ENCODE peak calls at places on chromosomes 6 and 20, in nine cellular contexts. One of them, this sample, is unnamed. For H3K4me1, the result is how much of the 10 kb centered on the place peaks cover.

GRCh38 chr6:159788757-159789376 is 535 bp downstream of the TCP1 start:
- DNase-seq in CD8-positive, alpha-beta T cell: peak
- DNase-seq in vagina: no peak
- DNase-seq in thoracic aorta: no peak
- DNase-seq in left ventricle myocardium inferior: peak
- DNase-seq in PC-3: peak
- DNase-seq in A673: peak
- DNase-seq in GM23338: peak
- DNase-seq in spleen: peak
- DNase-seq in this sample: peak

GRCh38 chr6:6003334-6004146 is 3.2 kb downstream of the NRN1 start:
- DNase-seq in GM23338: peak
- DNase-seq in vagina: peak
- DNase-seq in left ventricle myocardium inferior: no peak
- DNase-seq in CD8-positive, alpha-beta T cell: no peak
- DNase-seq in PC-3: no peak
- DNase-seq in A673: peak
- DNase-seq in spleen: peak
- DNase-seq in thoracic aorta: no peak
- DNase-seq in this sample: no peak

GRCh38 chr20:4151991-4152695 is 136.8 kb upstream of the RNF24 start:
- DNase-seq in vagina: no peak
- DNase-seq in CD8-positive, alpha-beta T cell: no peak
- DNase-seq in spleen: peak
- DNase-seq in A673: no peak
- DNase-seq in PC-3: peak
- DNase-seq in left ventricle myocardium inferior: no peak
- DNase-seq in thoracic aorta: no peak
- DNase-seq in GM23338: no peak
- DNase-seq in this sample: no peak

GRCh38 chr20:10761232-10761631 is 87.4 kb upstream of the JAG1 start:
- DNase-seq in thoracic aorta: no peak
- DNase-seq in GM23338: no peak
- DNase-seq in CD8-positive, alpha-beta T cell: no peak
- DNase-seq in PC-3: peak
- DNase-seq in A673: no peak
- DNase-seq in spleen: no peak
- DNase-seq in vagina: no peak
- DNase-seq in left ventricle myocardium inferior: no peak
- DNase-seq in this sample: no peak

GRCh38 chr20:33689973-33690372 is 3.8 kb upstream of the E2F1 start:
- DNase-seq in left ventricle myocardium inferior: no peak
- DNase-seq in CD8-positive, alpha-beta T cell: peak
- DNase-seq in thoracic aorta: no peak
- DNase-seq in vagina: no peak
- DNase-seq in A673: no peak
- DNase-seq in spleen: no peak
- DNase-seq in GM23338: no peak
- DNase-seq in PC-3: peak
- DNase-seq in this sample: no peak

GRCh38 chr6:138159246-138159645 is 2.5 kb upstream of the ARFGEF3 start:
- DNase-seq in thoracic aorta: no peak
- DNase-seq in vagina: no peak
- DNase-seq in left ventricle myocardium inferior: no peak
- DNase-seq in CD8-positive, alpha-beta T cell: no peak
- DNase-seq in A673: no peak
- DNase-seq in GM23338: no peak
- DNase-seq in PC-3: no peak
- DNase-seq in spleen: no peak
- DNase-seq in this sample: no peak

GRCh38 chr6:159267165-159267564 is 98.0 kb downstream of the FNDC1 start:
- DNase-seq in spleen: no peak
- DNase-seq in vagina: no peak
- DNase-seq in thoracic aorta: no peak
- DNase-seq in CD8-positive, alpha-beta T cell: no peak
- DNase-seq in PC-3: peak
- DNase-seq in GM23338: peak
- DNase-seq in left ventricle myocardium inferior: no peak
- DNase-seq in A673: peak
- DNase-seq in this sample: no peak

GRCh38 chr6:18510644-18511033 is 123.5 kb downstream of the RNF144B start:
- DNase-seq in A673: no peak
- DNase-seq in vagina: no peak
- DNase-seq in GM23338: no peak
- DNase-seq in thoracic aorta: no peak
- DNase-seq in PC-3: no peak
- DNase-seq in CD8-positive, alpha-beta T cell: no peak
- DNase-seq in spleen: no peak
- DNase-seq in left ventricle myocardium inferior: no peak
- DNase-seq in this sample: no peak

GRCh38 chr6:53428886-53429285 is 80.1 kb upstream of the ELOVL5 start:
- DNase-seq in GM23338: no peak
- DNase-seq in spleen: no peak
- DNase-seq in PC-3: no peak
- DNase-seq in A673: no peak
- DNase-seq in vagina: no peak
- DNase-seq in left ventricle myocardium inferior: no peak
- DNase-seq in thoracic aorta: no peak
- DNase-seq in CD8-positive, alpha-beta T cell: no peak
- DNase-seq in this sample: no peak

GRCh38 chr6:158972241-158973233 is 27.5 kb downstream of the RSPH3 start:
- DNase-seq in GM23338: peak
- DNase-seq in A673: peak
- DNase-seq in spleen: no peak
- DNase-seq in vagina: no peak
- DNase-seq in left ventricle myocardium inferior: no peak
- DNase-seq in PC-3: peak
- DNase-seq in thoracic aorta: no peak
- DNase-seq in CD8-positive, alpha-beta T cell: no peak
- DNase-seq in this sample: no peak

GRCh38 chr6:139641412-139641811 is 267.0 kb upstream of the CITED2 start:
- DNase-seq in A673: no peak
- DNase-seq in PC-3: no peak
- DNase-seq in CD8-positive, alpha-beta T cell: no peak
- DNase-seq in spleen: no peak
- DNase-seq in left ventricle myocardium inferior: no peak
- DNase-seq in thoracic aorta: no peak
- DNase-seq in GM23338: no peak
- DNase-seq in vagina: no peak
- DNase-seq in this sample: no peak

GRCh38 chr20:11296221-11296620 is 621.5 kb upstream of the BTBD3 start:
- DNase-seq in vagina: no peak
- DNase-seq in GM23338: no peak
- DNase-seq in thoracic aorta: no peak
- DNase-seq in CD8-positive, alpha-beta T cell: no peak
- DNase-seq in PC-3: no peak
- DNase-seq in left ventricle myocardium inferior: no peak
- DNase-seq in A673: no peak
- DNase-seq in spleen: no peak
- DNase-seq in this sample: no peak

GRCh38 chr6:45074423-45074822 is 253.7 kb upstream of the RUNX2 start:
- DNase-seq in PC-3: no peak
- DNase-seq in A673: no peak
- DNase-seq in vagina: no peak
- DNase-seq in left ventricle myocardium inferior: no peak
- DNase-seq in spleen: no peak
- DNase-seq in GM23338: no peak
- DNase-seq in thoracic aorta: no peak
- DNase-seq in CD8-positive, alpha-beta T cell: no peak
- DNase-seq in this sample: no peak

GRCh38 chr20:57866250-57867106 is 156.7 kb upstream of the PMEPA1 start:
- DNase-seq in vagina: peak
- DNase-seq in left ventricle myocardium inferior: no peak
- DNase-seq in GM23338: no peak
- DNase-seq in A673: no peak
- DNase-seq in CD8-positive, alpha-beta T cell: no peak
- DNase-seq in spleen: no peak
- DNase-seq in PC-3: peak
- DNase-seq in thoracic aorta: no peak
- DNase-seq in this sample: no peak

DNA sequence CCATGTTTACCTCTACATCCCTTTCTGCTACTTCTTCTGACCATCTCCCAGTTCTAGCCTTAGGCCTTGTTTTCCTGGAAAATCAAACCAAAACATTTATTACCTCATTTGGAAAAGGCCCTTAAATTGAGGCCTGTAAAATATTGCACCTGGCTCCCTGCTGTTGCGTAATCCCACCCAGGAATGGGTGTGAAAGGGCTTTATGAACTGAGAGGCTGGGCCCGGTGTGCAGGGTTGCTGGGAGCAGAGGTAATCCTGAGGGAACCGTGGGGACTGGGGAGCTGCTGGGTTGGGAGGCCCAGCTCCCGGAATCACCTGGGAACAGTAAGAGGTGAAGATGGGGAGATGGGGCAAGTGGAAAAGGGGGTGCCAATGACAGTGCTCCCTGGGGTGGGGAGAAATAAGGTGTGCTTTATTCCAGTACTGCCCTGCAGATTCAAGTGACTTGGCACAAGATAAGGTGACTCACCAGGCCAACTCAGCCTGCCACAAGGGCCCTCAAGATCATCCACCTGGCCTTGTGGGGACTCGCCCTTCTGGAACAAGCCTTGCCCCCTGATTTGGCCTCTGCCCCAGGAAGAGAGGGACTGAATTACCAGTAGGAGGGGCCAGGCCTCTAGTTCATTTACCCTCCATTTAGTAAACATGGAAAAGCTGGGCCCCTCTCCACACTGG is 44.2 kb downstream of the KCNK5 start:
- DNase-seq in vagina: no peak
- DNase-seq in A673: no peak
- DNase-seq in thoracic aorta: no peak
- DNase-seq in spleen: no peak
- DNase-seq in left ventricle myocardium inferior: no peak
- DNase-seq in PC-3: peak
- DNase-seq in CD8-positive, alpha-beta T cell: no peak
- DNase-seq in GM23338: no peak
- DNase-seq in this sample: peak
- H3K4me1 ChIP-seq in vagina: under half
- H3K4me1 ChIP-seq in A673: under half
- H3K4me1 ChIP-seq in thoracic aorta: under half
- H3K4me1 ChIP-seq in spleen: under half
- H3K4me1 ChIP-seq in left ventricle myocardium inferior: under half
- H3K4me1 ChIP-seq in PC-3: under half
- H3K4me1 ChIP-seq in CD8-positive, alpha-beta T cell: under half
- H3K4me1 ChIP-seq in GM23338: under half
- H3K4me1 ChIP-seq in this sample: under half

DNA sequence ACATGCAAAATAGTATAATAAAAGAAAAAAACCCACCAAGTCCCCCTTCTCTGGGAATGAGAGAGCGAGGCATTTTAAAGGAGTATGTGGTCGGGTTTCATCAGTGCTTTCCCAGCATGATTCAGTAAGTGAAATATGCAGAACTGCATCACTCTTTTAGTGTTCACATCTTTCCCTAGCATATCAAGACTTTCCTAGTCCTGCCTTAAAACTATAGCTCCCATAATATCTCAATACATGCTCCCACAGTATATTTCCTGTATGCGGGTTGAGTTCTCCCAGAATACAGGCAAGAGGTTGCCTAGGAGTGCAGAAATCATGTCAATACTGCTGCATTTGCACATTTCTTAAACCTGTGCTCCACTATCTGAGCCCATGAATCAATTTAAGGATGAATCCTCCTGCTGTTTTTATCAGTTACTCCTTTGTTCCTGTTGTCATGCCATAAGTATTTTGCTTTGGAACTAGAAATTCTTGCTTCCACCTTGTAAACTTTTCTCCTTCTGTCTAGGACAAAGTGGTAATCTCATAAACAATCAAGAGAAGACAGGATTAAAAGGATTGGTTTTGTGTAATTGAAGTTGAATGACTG is 386.7 kb upstream of the SLC35B3 start:
- DNase-seq in left ventricle myocardium inferior: no peak
- DNase-seq in spleen: no peak
- DNase-seq in PC-3: no peak
- DNase-seq in vagina: no peak
- DNase-seq in GM23338: no peak
- DNase-seq in CD8-positive, alpha-beta T cell: no peak
- DNase-seq in A673: no peak
- DNase-seq in thoracic aorta: no peak
- DNase-seq in this sample: no peak
- TF ChIP-seq CTCF in left ventricle myocardium inferior: no peak
- TF ChIP-seq CTCF in spleen: no peak
- TF ChIP-seq CTCF in PC-3: no peak
- TF ChIP-seq CTCF in vagina: no peak
- TF ChIP-seq CTCF in GM23338: no peak
- TF ChIP-seq CTCF in CD8-positive, alpha-beta T cell: no peak
- TF ChIP-seq CTCF in A673: no peak
- TF ChIP-seq CTCF in thoracic aorta: no peak
- TF ChIP-seq CTCF in this sample: no peak

DNA sequence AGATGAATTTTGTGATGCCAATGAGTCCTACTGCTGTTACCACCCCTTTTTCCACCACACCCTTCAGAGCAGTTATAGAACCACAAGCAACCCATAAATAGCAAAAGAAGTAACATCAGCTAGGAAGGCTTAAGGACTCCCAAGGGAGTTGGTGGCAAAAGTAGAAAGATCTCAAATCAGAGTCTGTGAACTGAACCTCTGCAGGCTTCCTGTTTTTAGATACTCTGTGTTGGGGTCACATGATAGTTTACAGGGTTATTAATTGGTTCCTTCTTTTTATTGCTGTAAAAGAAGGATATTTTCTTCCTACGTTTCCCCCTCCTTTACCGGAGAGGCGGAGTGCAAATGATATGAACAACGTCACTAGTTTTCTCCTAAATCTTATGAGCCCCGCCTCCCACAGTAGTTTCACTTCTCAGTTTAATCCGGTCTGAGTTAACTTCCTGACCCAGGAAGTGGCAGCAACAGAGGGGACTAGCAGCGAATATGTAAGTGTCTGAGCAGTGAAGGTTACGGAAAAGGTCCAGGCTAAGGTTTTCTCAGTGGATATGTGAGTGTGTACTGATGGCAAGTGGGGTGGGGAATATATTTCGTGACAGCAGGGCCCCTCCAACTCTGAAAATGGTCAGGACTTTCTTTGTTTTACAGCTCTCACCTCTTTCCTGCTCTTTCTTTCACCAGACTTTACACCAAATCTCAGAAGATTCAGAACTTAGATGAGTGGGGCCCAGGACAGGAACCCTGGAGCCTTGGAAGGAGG is at the start of gene TRIM38:
- DNase-seq in vagina: peak
- DNase-seq in left ventricle myocardium inferior: peak
- DNase-seq in thoracic aorta: peak
- DNase-seq in CD8-positive, alpha-beta T cell: peak
- DNase-seq in A673: peak
- DNase-seq in spleen: no peak
- DNase-seq in PC-3: peak
- DNase-seq in GM23338: peak
- DNase-seq in this sample: peak
- H3K4me1 ChIP-seq in vagina: half or more
- H3K4me1 ChIP-seq in left ventricle myocardium inferior: half or more
- H3K4me1 ChIP-seq in thoracic aorta: under half
- H3K4me1 ChIP-seq in CD8-positive, alpha-beta T cell: half or more
- H3K4me1 ChIP-seq in A673: under half
- H3K4me1 ChIP-seq in spleen: half or more
- H3K4me1 ChIP-seq in PC-3: under half
- H3K4me1 ChIP-seq in GM23338: under half
- H3K4me1 ChIP-seq in this sample: under half

DNA sequence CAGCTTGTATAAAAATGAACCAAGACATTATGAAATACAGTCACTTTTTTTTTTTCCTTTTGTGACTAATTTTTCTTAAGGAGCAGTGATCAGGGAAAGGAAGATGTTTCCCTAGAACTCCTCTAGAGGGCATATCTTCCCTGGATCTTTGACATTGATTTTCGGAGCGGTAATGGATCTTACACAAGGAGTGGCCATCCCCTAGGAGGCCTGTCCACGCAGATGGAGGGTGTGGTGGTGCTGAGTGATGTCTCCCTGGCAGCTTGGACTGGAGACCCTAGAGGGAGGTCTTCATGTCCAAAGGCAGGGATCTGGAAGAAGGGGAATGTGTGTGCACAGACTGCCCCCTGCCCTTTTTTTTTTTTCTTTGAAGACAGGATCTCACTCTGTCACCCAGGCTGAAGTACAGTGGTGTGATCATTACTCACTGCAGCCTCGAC is 7.0 kb upstream of the KIFC1 start:
- DNase-seq in A673: peak
- DNase-seq in thoracic aorta: no peak
- DNase-seq in spleen: no peak
- DNase-seq in PC-3: peak
- DNase-seq in left ventricle myocardium inferior: no peak
- DNase-seq in CD8-positive, alpha-beta T cell: no peak
- DNase-seq in vagina: no peak
- DNase-seq in GM23338: peak
- DNase-seq in this sample: no peak
- TF ChIP-seq CTCF in A673: peak
- TF ChIP-seq CTCF in thoracic aorta: no peak
- TF ChIP-seq CTCF in spleen: no peak
- TF ChIP-seq CTCF in PC-3: peak
- TF ChIP-seq CTCF in left ventricle myocardium inferior: peak
- TF ChIP-seq CTCF in CD8-positive, alpha-beta T cell: no peak
- TF ChIP-seq CTCF in vagina: no peak
- TF ChIP-seq CTCF in GM23338: peak
- TF ChIP-seq CTCF in this sample: peak

This sample was measured in Peyer's patch.